ENCODE peak calls at places on chromosomes 16 and 17, in ten cellular contexts. One of them, this sample, is unnamed.
A peak's percentile ranks its signal among the peaks of the same experiment; 100 is the strongest.

GRCh38 chr17:65385726-65386125 is 175.7 kb downstream of the AXIN2 start:
- DNase-seq in cardiac muscle cell: no peak
- DNase-seq in thyroid gland: no peak
- DNase-seq in hepatocyte: no peak
- DNase-seq in endothelial cell of umbilical vein: no peak
- DNase-seq in PC-3: no peak
- DNase-seq in lung: no peak
- DNase-seq in AG04450: no peak
- DNase-seq in lower leg skin: no peak
- DNase-seq in AG04449: no peak
- DNase-seq in this sample: no peak

GRCh38 chr16:78866556-78866955 is 734.0 kb downstream of the MAF start:
- DNase-seq in cardiac muscle cell: no peak
- DNase-seq in thyroid gland: peak; percentile 66
- DNase-seq in hepatocyte: no peak
- DNase-seq in endothelial cell of umbilical vein: no peak
- DNase-seq in PC-3: no peak
- DNase-seq in lung: no peak
- DNase-seq in AG04450: no peak
- DNase-seq in lower leg skin: no peak
- DNase-seq in AG04449: no peak
- DNase-seq in this sample: no peak

GRCh38 chr17:53719229-53719628 is 103.5 kb upstream of the KIF2B start:
- DNase-seq in cardiac muscle cell: no peak
- DNase-seq in thyroid gland: no peak
- DNase-seq in hepatocyte: peak; percentile 7
- DNase-seq in endothelial cell of umbilical vein: no peak
- DNase-seq in PC-3: no peak
- DNase-seq in lung: no peak
- DNase-seq in AG04450: no peak
- DNase-seq in lower leg skin: no peak
- DNase-seq in AG04449: no peak
- DNase-seq in this sample: no peak

GRCh38 chr16:87584975-87585374 is 17.3 kb upstream of the JPH3 start:
- DNase-seq in cardiac muscle cell: no peak
- DNase-seq in thyroid gland: no peak
- DNase-seq in hepatocyte: no peak
- DNase-seq in endothelial cell of umbilical vein: no peak
- DNase-seq in PC-3: no peak
- DNase-seq in lung: no peak
- DNase-seq in AG04450: no peak
- DNase-seq in lower leg skin: no peak
- DNase-seq in AG04449: no peak
- DNase-seq in this sample: no peak

GRCh38 chr17:60744355-60744958 is 66.8 kb downstream of the BCAS3 start:
- DNase-seq in cardiac muscle cell: no peak
- DNase-seq in thyroid gland: no peak
- DNase-seq in hepatocyte: no peak
- DNase-seq in endothelial cell of umbilical vein: no peak
- DNase-seq in PC-3: peak; percentile 10
- DNase-seq in lung: no peak
- DNase-seq in AG04450: no peak
- DNase-seq in lower leg skin: no peak
- DNase-seq in AG04449: no peak
- DNase-seq in this sample: no peak

GRCh38 chr17:48037036-48037881 is at the start of gene COPZ2:
- DNase-seq in cardiac muscle cell: peak; percentile 57
- DNase-seq in thyroid gland: peak; percentile 84
- DNase-seq in hepatocyte: peak; percentile 69
- DNase-seq in endothelial cell of umbilical vein: peak; percentile 51
- DNase-seq in PC-3: no peak
- DNase-seq in lung: peak; percentile 63
- DNase-seq in AG04450: no peak
- DNase-seq in lower leg skin: no peak
- DNase-seq in AG04449: no peak
- DNase-seq in this sample: peak; percentile 49

GRCh38 chr17:80671039-80671822 is 126.6 kb downstream of the RPTOR start:
- DNase-seq in cardiac muscle cell: no peak
- DNase-seq in thyroid gland: no peak
- DNase-seq in hepatocyte: no peak
- DNase-seq in endothelial cell of umbilical vein: peak; percentile 58
- DNase-seq in PC-3: no peak
- DNase-seq in lung: no peak
- DNase-seq in AG04450: no peak
- DNase-seq in lower leg skin: no peak
- DNase-seq in AG04449: no peak
- DNase-seq in this sample: no peak

GRCh38 chr17:47318197-47318918 is 5.4 kb upstream of the EFCAB13 start:
- DNase-seq in cardiac muscle cell: no peak
- DNase-seq in thyroid gland: no peak
- DNase-seq in hepatocyte: no peak
- DNase-seq in endothelial cell of umbilical vein: no peak
- DNase-seq in PC-3: no peak
- DNase-seq in lung: no peak
- DNase-seq in AG04450: no peak
- DNase-seq in lower leg skin: no peak
- DNase-seq in AG04449: no peak
- DNase-seq in this sample: no peak

GRCh38 chr17:76123127-76123499 is 17.9 kb downstream of the FOXJ1 start:
- DNase-seq in cardiac muscle cell: no peak
- DNase-seq in thyroid gland: no peak
- DNase-seq in hepatocyte: no peak
- DNase-seq in endothelial cell of umbilical vein: no peak
- DNase-seq in PC-3: no peak
- DNase-seq in lung: no peak
- DNase-seq in AG04450: no peak
- DNase-seq in lower leg skin: no peak
- DNase-seq in AG04449: no peak
- DNase-seq in this sample: no peak

GRCh38 chr17:76122411-76123126 is 18.5 kb downstream of the FOXJ1 start:
- DNase-seq in cardiac muscle cell: no peak
- DNase-seq in thyroid gland: no peak
- DNase-seq in hepatocyte: no peak
- DNase-seq in endothelial cell of umbilical vein: no peak
- DNase-seq in PC-3: no peak
- DNase-seq in lung: no peak
- DNase-seq in AG04450: no peak
- DNase-seq in lower leg skin: no peak
- DNase-seq in AG04449: no peak
- DNase-seq in this sample: no peak

GRCh38 chr17:76123749-76124581 is 17.1 kb downstream of the FOXJ1 start:
- DNase-seq in cardiac muscle cell: no peak
- DNase-seq in thyroid gland: no peak
- DNase-seq in hepatocyte: no peak
- DNase-seq in endothelial cell of umbilical vein: no peak
- DNase-seq in PC-3: no peak
- DNase-seq in lung: no peak
- DNase-seq in AG04450: no peak
- DNase-seq in lower leg skin: no peak
- DNase-seq in AG04449: no peak
- DNase-seq in this sample: no peak

GRCh38 chr17:76120658-76121008 is 17.0 kb upstream of the EXOC7 start:
- DNase-seq in cardiac muscle cell: no peak
- DNase-seq in thyroid gland: no peak
- DNase-seq in hepatocyte: no peak
- DNase-seq in endothelial cell of umbilical vein: no peak
- DNase-seq in PC-3: no peak
- DNase-seq in lung: no peak
- DNase-seq in AG04450: no peak
- DNase-seq in lower leg skin: no peak
- DNase-seq in AG04449: no peak
- DNase-seq in this sample: no peak

DNA sequence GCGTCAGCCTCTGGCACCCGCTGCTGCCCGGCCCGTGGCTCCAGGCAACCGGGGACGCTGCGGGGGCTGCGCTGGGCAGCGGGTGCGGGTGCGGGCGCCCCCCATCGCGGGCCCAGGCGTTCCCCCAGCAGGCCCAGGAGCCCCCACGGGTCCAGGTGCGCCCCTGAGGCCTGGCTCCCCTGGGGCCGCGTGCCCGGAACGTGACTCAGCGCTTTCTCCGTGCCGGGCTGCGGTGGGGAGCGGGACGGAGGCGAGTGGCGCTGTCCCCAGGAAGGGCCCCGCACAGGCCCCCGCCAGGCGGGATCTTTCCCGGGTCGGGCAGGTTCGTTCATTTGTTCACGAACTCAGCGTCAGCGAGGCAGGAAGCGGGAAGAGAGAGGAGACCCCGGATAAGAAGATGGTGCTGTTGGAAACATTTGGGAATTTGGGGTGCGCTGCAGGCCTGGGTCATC is 18.4 kb upstream of the EXOC7 start:
- DNase-seq in cardiac muscle cell: no peak
- DNase-seq in thyroid gland: no peak
- DNase-seq in hepatocyte: no peak
- DNase-seq in endothelial cell of umbilical vein: no peak
- DNase-seq in PC-3: no peak
- DNase-seq in lung: no peak
- DNase-seq in AG04450: no peak
- DNase-seq in lower leg skin: no peak
- DNase-seq in AG04449: no peak
- DNase-seq in this sample: no peak
- TF ChIP-seq CTCF in cardiac muscle cell: no peak
- TF ChIP-seq CTCF in thyroid gland: no peak
- TF ChIP-seq CTCF in hepatocyte: no peak
- TF ChIP-seq CTCF in endothelial cell of umbilical vein: no peak
- TF ChIP-seq CTCF in PC-3: no peak
- TF ChIP-seq CTCF in lung: no peak
- TF ChIP-seq CTCF in AG04450: no peak
- TF ChIP-seq CTCF in lower leg skin: no peak
- TF ChIP-seq CTCF in AG04449: no peak
- TF ChIP-seq CTCF in this sample: no peak

DNA sequence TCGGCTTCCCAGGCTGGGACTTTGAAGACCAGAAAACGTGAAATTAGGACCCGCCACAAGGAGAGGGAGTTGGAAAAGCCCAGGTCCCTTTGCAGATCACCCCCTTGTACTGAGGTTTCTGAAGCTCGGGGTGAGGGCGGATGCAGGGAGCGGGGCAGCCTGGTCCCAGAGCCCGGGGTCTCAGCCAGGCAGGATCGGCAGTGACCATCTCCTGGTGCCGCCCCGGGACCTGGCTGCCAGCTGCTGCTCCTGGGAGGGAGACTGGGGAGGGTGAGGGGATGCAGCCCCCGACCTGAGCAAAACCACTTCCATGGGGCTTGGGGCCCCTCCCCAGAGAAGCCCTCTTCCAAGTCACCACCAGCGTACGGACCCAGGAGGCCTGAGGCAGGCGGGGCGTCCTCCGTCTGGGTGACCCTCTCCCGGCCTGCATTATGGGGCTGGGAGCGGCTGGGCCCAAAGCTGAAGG is 14.9 kb downstream of the CD7 start:
- DNase-seq in cardiac muscle cell: no peak
- DNase-seq in thyroid gland: no peak
- DNase-seq in hepatocyte: no peak
- DNase-seq in endothelial cell of umbilical vein: no peak
- DNase-seq in PC-3: no peak
- DNase-seq in lung: no peak
- DNase-seq in AG04450: no peak
- DNase-seq in lower leg skin: no peak
- DNase-seq in AG04449: no peak
- DNase-seq in this sample: no peak
- H3K4me3 ChIP-seq in cardiac muscle cell: no peak overlapping the region
- H3K4me3 ChIP-seq in thyroid gland: no peak overlapping the region
- H3K4me3 ChIP-seq in hepatocyte: no peak overlapping the region
- H3K4me3 ChIP-seq in endothelial cell of umbilical vein: no peak overlapping the region
- H3K4me3 ChIP-seq in PC-3: no peak overlapping the region
- H3K4me3 ChIP-seq in lung: no peak overlapping the region
- H3K4me3 ChIP-seq in AG04450: no peak overlapping the region
- H3K4me3 ChIP-seq in lower leg skin: no peak overlapping the region
- H3K4me3 ChIP-seq in AG04449: no peak overlapping the region
- H3K4me3 ChIP-seq in this sample: no peak overlapping the region

GRCh38 chr16:64951681-64952080 is 170.2 kb downstream of the CDH11 start:
- DNase-seq in cardiac muscle cell: no peak
- DNase-seq in thyroid gland: no peak
- DNase-seq in hepatocyte: no peak
- DNase-seq in endothelial cell of umbilical vein: no peak
- DNase-seq in PC-3: no peak
- DNase-seq in lung: no peak
- DNase-seq in AG04450: no peak
- DNase-seq in lower leg skin: no peak
- DNase-seq in AG04449: no peak
- DNase-seq in this sample: no peak

GRCh38 chr16:64950731-64951130 is 171.1 kb downstream of the CDH11 start:
- DNase-seq in cardiac muscle cell: no peak
- DNase-seq in thyroid gland: no peak
- DNase-seq in hepatocyte: no peak
- DNase-seq in endothelial cell of umbilical vein: no peak
- DNase-seq in PC-3: no peak
- DNase-seq in lung: no peak
- DNase-seq in AG04450: no peak
- DNase-seq in lower leg skin: no peak
- DNase-seq in AG04449: no peak
- DNase-seq in this sample: no peak

GRCh38 chr16:64951193-64951592 is 170.7 kb downstream of the CDH11 start:
- DNase-seq in cardiac muscle cell: no peak
- DNase-seq in thyroid gland: no peak
- DNase-seq in hepatocyte: no peak
- DNase-seq in endothelial cell of umbilical vein: no peak
- DNase-seq in PC-3: no peak
- DNase-seq in lung: no peak
- DNase-seq in AG04450: no peak
- DNase-seq in lower leg skin: no peak
- DNase-seq in AG04449: no peak
- DNase-seq in this sample: no peak

GRCh38 chr16:64952177-64952576 is 169.7 kb downstream of the CDH11 start:
- DNase-seq in cardiac muscle cell: no peak
- DNase-seq in thyroid gland: no peak
- DNase-seq in hepatocyte: no peak
- DNase-seq in endothelial cell of umbilical vein: peak; percentile 58
- DNase-seq in PC-3: no peak
- DNase-seq in lung: no peak
- DNase-seq in AG04450: peak; percentile 75
- DNase-seq in lower leg skin: no peak
- DNase-seq in AG04449: peak; percentile 77
- DNase-seq in this sample: peak; percentile 77

GRCh38 chr16:64950262-64950661 is 171.6 kb downstream of the CDH11 start:
- DNase-seq in cardiac muscle cell: no peak
- DNase-seq in thyroid gland: no peak
- DNase-seq in hepatocyte: no peak
- DNase-seq in endothelial cell of umbilical vein: no peak
- DNase-seq in PC-3: no peak
- DNase-seq in lung: no peak
- DNase-seq in AG04450: no peak
- DNase-seq in lower leg skin: no peak
- DNase-seq in AG04449: no peak
- DNase-seq in this sample: no peak
- TF ChIP-seq CTCF in cardiac muscle cell: peak; percentile 20
- TF ChIP-seq CTCF in thyroid gland: no peak
- TF ChIP-seq CTCF in hepatocyte: no peak
- TF ChIP-seq CTCF in endothelial cell of umbilical vein: peak; percentile 11
- TF ChIP-seq CTCF in PC-3: peak; percentile 40
- TF ChIP-seq CTCF in lung: no peak
- TF ChIP-seq CTCF in AG04450: peak; percentile 28
- TF ChIP-seq CTCF in lower leg skin: no peak
- TF ChIP-seq CTCF in AG04449: peak; percentile 8
- TF ChIP-seq CTCF in this sample: peak; percentile 27

DNA sequence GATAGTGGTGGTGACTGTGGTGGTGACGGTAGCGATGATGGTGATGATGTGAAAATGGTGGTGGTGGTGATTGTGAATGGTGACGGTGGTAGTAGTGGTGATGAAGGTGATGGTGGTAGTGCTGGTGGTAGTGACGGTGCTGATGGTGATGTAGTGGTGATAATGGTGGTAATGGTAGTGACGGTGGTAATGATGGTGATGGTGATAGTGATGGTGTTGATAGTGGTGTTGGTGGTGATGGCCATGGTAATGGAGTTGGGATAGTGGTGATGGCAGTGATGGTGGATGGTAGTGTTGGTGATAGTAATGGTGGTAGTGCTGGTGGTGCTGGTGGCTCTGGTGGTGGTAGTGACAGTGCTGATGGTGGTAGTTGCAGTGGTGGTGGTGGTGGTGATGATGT is 14.7 kb upstream of the RBFOX1 start:
- DNase-seq in cardiac muscle cell: no peak
- DNase-seq in thyroid gland: no peak
- DNase-seq in hepatocyte: no peak
- DNase-seq in endothelial cell of umbilical vein: no peak
- DNase-seq in PC-3: no peak
- DNase-seq in lung: no peak
- DNase-seq in AG04450: no peak
- DNase-seq in lower leg skin: no peak
- DNase-seq in AG04449: no peak
- DNase-seq in this sample: no peak
- H3K4me3 ChIP-seq in cardiac muscle cell: no peak overlapping the region
- H3K4me3 ChIP-seq in thyroid gland: no peak overlapping the region
- H3K4me3 ChIP-seq in hepatocyte: no peak overlapping the region
- H3K4me3 ChIP-seq in endothelial cell of umbilical vein: no peak overlapping the region
- H3K4me3 ChIP-seq in PC-3: no peak overlapping the region
- H3K4me3 ChIP-seq in lung: no peak overlapping the region
- H3K4me3 ChIP-seq in AG04450: no peak overlapping the region
- H3K4me3 ChIP-seq in lower leg skin: no peak overlapping the region
- H3K4me3 ChIP-seq in AG04449: no peak overlapping the region
- H3K4me3 ChIP-seq in this sample: no peak overlapping the region